ENCODE peak calls at places on chromosomes 16 and 17, in four cellular contexts. I, H, U and Q are unnamed samples.

GRCh38 chr16:30394603-30395154 is 541 bp upstream of the ZNF48 start:
- DNase-seq in H (no peak), I (peak), U (no peak), Q (no peak)

GRCh38 chr17:59038734-59039133 is 67.9 kb downstream of the TRIM37 start:
- DNase-seq in U (no peak), I (peak), H (no peak), Q (no peak)

GRCh38 chr16:50246299-50247122 is 19.8 kb upstream of the ADCY7 start:
- DNase-seq in U (peak), I (no peak), H (peak), Q (peak)

GRCh38 chr17:76353004-76353598 is 615 bp downstream of the PRPSAP1 start:
- DNase-seq in I (no peak), H (peak), U (peak), Q (peak)

GRCh38 chr16:69711115-69711740 is 15.1 kb downstream of the NQO1 start:
- DNase-seq in U (no peak), H (no peak), I (peak), Q (no peak)

GRCh38 chr17:55005520-55005919 is 37.0 kb downstream of the STXBP4 start:
- DNase-seq in I (peak), H (peak), U (no peak), Q (peak)

GRCh38 chr17:67994827-67995567 is 1.3 kb downstream of the C17orf58 start:
- DNase-seq in I (peak), U (no peak), H (no peak), Q (peak)

GRCh38 chr16:61210039-61210438 is 826.2 kb downstream of the CDH8 start:
- DNase-seq in U (no peak), I (no peak), H (no peak), Q (no peak)

GRCh38 chr17:77264617-77265230 is 124.0 kb downstream of the SEC14L1 start:
- DNase-seq in I (no peak), U (no peak), H (no peak), Q (no peak)

GRCh38 chr16:12377497-12377896 is 401.0 kb downstream of the SNX29 start:
- DNase-seq in U (no peak), H (no peak), I (no peak), Q (no peak)

GRCh38 chr16:85139888-85140339 is 27.6 kb upstream of the CIBAR2 start:
- DNase-seq in U (no peak), I (no peak), H (no peak), Q (no peak)

GRCh38 chr17:4949321-4950074 is 1.2 kb upstream of the PFN1 start:
- DNase-seq in I (peak), H (peak), U (peak), Q (peak)

GRCh38 chr16:47395733-47396503 is 64.9 kb downstream of the ITFG1 start:
- DNase-seq in I (no peak), U (no peak), H (no peak), Q (no peak)

GRCh38 chr16:73217654-73218053 is 169.7 kb upstream of the ZFHX3 start:
- DNase-seq in I (no peak), U (no peak), H (no peak), Q (no peak)

GRCh38 chr17:77098884-77099545 is 41.8 kb upstream of the SEC14L1 start:
- DNase-seq in H (no peak), U (no peak), I (peak), Q (no peak)

GRCh38 chr17:39939588-39940419 is 12.3 kb downstream of the LRRC3C start:
- DNase-seq in H (peak), I (peak), U (peak), Q (peak)

GRCh38 chr16:81623365-81624102 is 155.6 kb upstream of the PLCG2 start:
- DNase-seq in I (peak), U (peak), H (peak), Q (peak)

GRCh38 chr16:76653390-76654026 is 376.3 kb downstream of the CNTNAP4 start:
- DNase-seq in H (peak), I (peak), U (peak), Q (peak)

GRCh38 chr16:23835390-23836077 is at the start of gene PRKCB:
- DNase-seq in I (peak), H (peak), U (peak), Q (peak)

GRCh38 chr16:55333690-55334089 is 9.7 kb downstream of the IRX6 start:
- DNase-seq in I (no peak), U (no peak), H (no peak), Q (no peak)

DNA sequence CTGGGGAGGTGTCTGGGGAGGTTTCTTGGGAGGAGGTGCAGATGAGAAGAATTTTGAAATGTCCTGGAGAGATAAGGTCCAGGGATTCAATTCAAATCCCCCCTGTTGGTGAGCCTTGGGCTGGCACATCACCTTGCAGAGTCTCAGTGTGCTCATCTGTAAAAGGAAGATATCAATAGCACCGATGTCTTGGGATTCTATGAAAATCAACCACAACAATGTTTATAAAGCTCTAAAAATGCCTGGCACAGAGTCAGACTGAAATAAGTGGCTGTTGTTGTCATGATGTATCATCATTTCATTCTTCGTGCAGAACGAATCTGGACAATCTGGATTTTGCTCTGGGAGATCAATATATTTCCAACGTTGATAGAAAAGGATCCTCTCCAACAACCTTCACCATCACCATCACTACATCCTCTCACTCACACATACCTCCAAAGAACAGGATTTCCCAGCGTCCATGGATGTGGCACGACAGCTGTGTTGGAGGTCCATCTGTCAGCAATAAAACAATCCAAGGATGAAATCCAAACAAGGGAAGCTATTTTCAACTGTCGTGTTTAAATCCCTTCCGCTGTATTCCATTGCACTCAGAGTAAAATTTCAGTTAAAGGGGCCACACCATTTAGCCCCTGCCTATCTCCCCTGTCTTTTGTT is 393.6 kb upstream of the DYNLRB2 start:
- DNase-seq in I (no peak), H (no peak), U (no peak), Q (no peak)
- TF ChIP-seq CTCF in I (no peak), H (no peak), U (no peak), Q (no peak)

DNA sequence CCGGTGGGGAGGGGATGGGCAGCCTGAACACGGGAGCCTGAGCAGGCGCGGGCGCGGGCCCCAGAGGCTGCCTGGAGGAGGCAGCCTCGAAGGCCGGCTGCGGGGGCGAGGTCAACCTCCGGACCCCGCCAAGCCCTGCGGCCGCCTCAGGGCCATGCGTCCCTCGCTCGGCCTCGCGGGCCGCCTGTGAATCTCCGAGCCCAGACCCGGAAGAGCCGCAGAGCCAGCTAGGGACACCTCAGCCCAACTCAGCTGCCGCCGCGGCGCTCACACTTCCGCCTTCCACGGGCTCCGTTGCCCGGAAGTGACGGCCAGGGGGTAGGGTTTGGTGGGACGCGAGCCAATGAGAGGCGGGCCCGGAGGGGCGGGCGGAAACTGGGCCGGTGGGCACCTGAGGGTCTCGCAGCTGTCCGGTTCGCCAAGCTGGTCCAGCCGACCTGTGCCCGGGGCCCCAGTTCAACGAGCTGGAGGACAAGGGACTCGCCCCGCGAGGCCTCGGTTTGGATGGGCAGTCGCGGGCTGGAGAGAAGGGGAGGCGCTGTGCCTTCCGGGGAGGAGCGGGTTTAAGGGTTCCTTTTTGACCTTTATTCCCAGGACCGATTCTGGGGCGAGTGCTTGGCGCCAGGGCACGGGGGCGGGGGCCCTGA is at the start of gene SLC38A10:
- DNase-seq in H (peak), U (peak), I (peak), Q (peak)
- TF ChIP-seq CTCF in H (no peak), U (no peak), I (peak), Q (no peak)

GRCh38 chr16:89132194-89133005 is 38.7 kb downstream of the ACSF3 start:
- DNase-seq in H (no peak), U (no peak), I (no peak), Q (no peak)
- TF ChIP-seq CTCF in H (no peak), U (no peak), I (no peak), Q (no peak)

GRCh38 chr17:1435326-1435725 is 20.7 kb downstream of the CRK start:
- DNase-seq in H (no peak), U (no peak), I (no peak), Q (no peak)

GRCh38 chr17:1434150-1434549 is 21.9 kb downstream of the CRK start:
- DNase-seq in H (no peak), U (no peak), I (no peak), Q (no peak)

DNA sequence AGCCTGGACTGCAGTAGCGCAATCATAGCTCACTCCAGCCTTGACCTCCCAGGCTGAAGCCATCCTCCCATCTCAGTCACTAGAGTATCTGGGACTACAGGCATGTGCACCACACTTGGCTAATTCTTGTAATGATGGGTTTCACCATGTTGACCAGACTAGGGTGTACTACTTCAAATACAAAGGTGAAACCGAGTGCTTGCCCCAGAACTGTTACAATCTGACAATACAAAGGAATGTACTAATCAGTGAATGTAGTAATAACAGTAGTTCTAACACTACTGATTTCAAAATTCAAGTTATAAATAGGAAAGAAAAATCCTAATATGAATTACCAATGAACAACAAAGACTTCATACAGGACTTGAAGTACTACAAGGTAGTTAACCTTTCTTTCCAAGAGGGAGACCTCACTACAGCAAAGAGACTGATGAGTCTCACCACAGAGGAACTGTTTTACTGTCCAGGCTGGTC is 24.4 kb downstream of the CRK start:
- DNase-seq in U (peak), H (peak), I (no peak), Q (peak)
- TF ChIP-seq CTCF in U (no peak), H (no peak), I (no peak), Q (no peak)

GRCh38 chr17:17780941-17781590 is 55.7 kb downstream of the SREBF1 start:
- DNase-seq in I (peak), U (no peak), H (no peak), Q (no peak)
- TF ChIP-seq CTCF in I (peak), U (no peak), H (no peak), Q (no peak)

DNA sequence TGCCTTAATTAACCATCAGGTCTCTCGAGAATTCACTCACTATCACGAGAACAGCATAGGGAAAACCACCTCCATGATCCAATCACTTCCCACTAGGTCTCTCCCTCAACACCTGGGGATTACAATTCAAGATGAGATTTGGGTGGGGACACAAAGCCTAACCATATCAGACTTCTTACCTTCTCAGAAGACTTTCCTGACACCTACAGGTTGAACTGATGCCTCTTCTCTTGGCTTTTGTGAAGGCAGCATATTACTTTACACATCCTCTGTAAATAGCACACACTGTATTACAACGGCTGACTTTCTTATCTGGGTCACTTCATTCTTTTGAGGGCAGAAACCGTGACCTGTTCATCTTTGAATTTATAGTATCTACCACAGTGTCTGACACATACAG is 23.6 kb downstream of the BMERB1 start:
- DNase-seq in U (no peak), I (no peak), H (no peak), Q (no peak)
- TF ChIP-seq CTCF in U (no peak), I (no peak), H (no peak), Q (peak)

DNA sequence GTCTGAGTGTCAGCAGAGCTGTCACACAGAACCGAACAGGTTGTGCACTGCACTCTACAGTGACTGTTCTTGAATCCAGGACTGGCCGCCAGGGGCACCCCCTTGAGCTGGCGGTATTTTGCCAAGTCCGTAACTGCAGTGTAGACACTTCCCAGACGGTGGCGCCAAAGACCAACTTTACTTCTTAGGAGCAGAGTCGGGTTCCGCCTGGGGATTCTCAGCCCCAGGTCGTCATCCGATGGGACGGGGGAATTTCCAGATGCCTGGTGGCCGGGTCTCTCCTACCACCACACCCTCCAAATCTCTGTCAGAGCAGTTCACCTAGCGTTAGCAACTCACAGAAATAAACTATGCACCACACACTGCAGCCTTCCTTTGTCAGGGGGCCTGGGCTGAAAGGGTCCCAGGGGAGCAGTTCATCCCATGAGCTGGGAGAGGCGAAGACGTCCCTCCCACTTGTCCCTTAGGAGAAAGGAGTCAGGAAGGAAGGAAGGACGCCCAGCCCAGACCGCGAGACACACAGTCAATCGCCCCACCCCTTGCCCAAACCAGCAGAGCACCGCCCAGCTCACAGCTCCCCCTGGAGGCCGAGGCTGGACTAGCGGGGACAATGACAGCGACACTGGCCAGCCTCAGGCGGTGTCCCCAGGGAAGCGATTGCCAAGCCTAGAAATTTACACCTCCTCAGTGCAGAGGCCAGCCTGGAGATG is 7.4 kb upstream of the RIPOR1 start:
- DNase-seq in I (peak), U (peak), H (peak), Q (peak)
- TF ChIP-seq CTCF in I (peak), U (peak), H (peak), Q (peak)